ENCODE peak calls at places on chromosomes 5 and 9, in four cellular contexts. One of them, this sample, is unnamed.

GRCh38 chr5:127216906-127217675 is 73.5 kb upstream of the MEGF10 start:
- DNase-seq in H9: peak
- DNase-seq in mesendoderm: peak
- DNase-seq in IMR-90: no peak
- DNase-seq in this sample: no peak

GRCh38 chr5:151923865-151924264 is 786 bp downstream of the GLRA1 start:
- DNase-seq in mesendoderm: peak
- DNase-seq in IMR-90: no peak
- DNase-seq in H9: peak
- DNase-seq in this sample: peak

GRCh38 chr9:121699271-121700164 is 48.1 kb downstream of the DAB2IP start:
- DNase-seq in IMR-90: peak
- DNase-seq in H9: peak
- DNase-seq in mesendoderm: peak
- DNase-seq in this sample: peak

GRCh38 chr5:65066787-65067506 is 298.2 kb downstream of the CWC27 start:
- DNase-seq in IMR-90: no peak
- DNase-seq in H9: no peak
- DNase-seq in mesendoderm: no peak
- DNase-seq in this sample: no peak

GRCh38 chr9:137113385-137114159 is 961 bp downstream of the DPP7 start:
- DNase-seq in mesendoderm: no peak
- DNase-seq in H9: no peak
- DNase-seq in IMR-90: no peak
- DNase-seq in this sample: no peak

GRCh38 chr9:34869390-34869789 is 88.7 kb upstream of the PHF24 start:
- DNase-seq in H9: no peak
- DNase-seq in mesendoderm: peak
- DNase-seq in IMR-90: peak
- DNase-seq in this sample: no peak

GRCh38 chr9:86734762-86735161 is 212.5 kb downstream of the GAS1 start:
- DNase-seq in mesendoderm: no peak
- DNase-seq in IMR-90: peak
- DNase-seq in H9: no peak
- DNase-seq in this sample: no peak

GRCh38 chr5:141691286-141691866 is 9.3 kb upstream of the ARAP3 start:
- DNase-seq in mesendoderm: no peak
- DNase-seq in H9: no peak
- DNase-seq in IMR-90: no peak
- DNase-seq in this sample: no peak

GRCh38 chr9:131809941-131810344 is 70.1 kb upstream of the RAPGEF1 start:
- DNase-seq in IMR-90: peak
- DNase-seq in H9: no peak
- DNase-seq in mesendoderm: no peak
- DNase-seq in this sample: no peak

GRCh38 chr9:111598730-111599091 is 736 bp downstream of the PTGR1 start:
- DNase-seq in IMR-90: peak
- DNase-seq in H9: no peak
- DNase-seq in mesendoderm: peak
- DNase-seq in this sample: no peak

GRCh38 chr5:181221105-181221791 is 1.8 kb upstream of the TRIM41 start:
- DNase-seq in H9: no peak
- DNase-seq in mesendoderm: no peak
- DNase-seq in IMR-90: no peak
- DNase-seq in this sample: no peak

GRCh38 chr5:80122599-80122998 is 87.5 kb downstream of the THBS4 start:
- DNase-seq in IMR-90: no peak
- DNase-seq in mesendoderm: no peak
- DNase-seq in H9: no peak
- DNase-seq in this sample: no peak

GRCh38 chr9:132142883-132143282 is 19.0 kb upstream of the NTNG2 start:
- DNase-seq in mesendoderm: no peak
- DNase-seq in H9: no peak
- DNase-seq in IMR-90: no peak
- DNase-seq in this sample: no peak

GRCh38 chr5:16593630-16594029 is 23.2 kb downstream of the RETREG1 start:
- DNase-seq in IMR-90: no peak
- DNase-seq in mesendoderm: no peak
- DNase-seq in H9: no peak
- DNase-seq in this sample: no peak

GRCh38 chr5:159976921-159977320 is 32.0 kb upstream of the TTC1 start:
- DNase-seq in mesendoderm: no peak
- DNase-seq in IMR-90: no peak
- DNase-seq in H9: no peak
- DNase-seq in this sample: no peak

GRCh38 chr9:81320909-81321482 is 368.4 kb downstream of the TLE1 start:
- DNase-seq in IMR-90: no peak
- DNase-seq in mesendoderm: no peak
- DNase-seq in H9: no peak
- DNase-seq in this sample: no peak

GRCh38 chr5:19986806-19987205 is 1.2 kb downstream of the CDH18 start:
- DNase-seq in IMR-90: no peak
- DNase-seq in mesendoderm: no peak
- DNase-seq in H9: no peak
- DNase-seq in this sample: no peak

DNA sequence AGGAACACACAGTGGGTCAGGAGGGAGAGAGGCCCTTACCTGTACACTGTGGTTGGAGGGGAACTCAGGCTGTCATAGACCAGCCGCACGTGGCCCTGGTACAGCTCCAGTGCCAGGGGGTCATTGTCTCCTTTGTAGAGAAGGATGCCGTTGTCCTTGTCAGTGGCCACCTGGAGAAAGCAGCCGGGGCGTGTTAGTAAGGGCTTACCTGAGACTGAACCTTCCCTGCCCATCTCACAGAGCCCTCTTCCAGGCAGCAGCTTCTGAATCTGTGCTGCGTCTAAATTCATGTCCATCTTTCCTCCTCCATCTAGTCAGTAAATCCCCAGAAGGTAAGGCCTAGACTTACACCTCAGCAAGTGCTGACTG is 104.7 kb upstream of the PANK3 start:
- DNase-seq in IMR-90: no peak
- DNase-seq in mesendoderm: no peak
- DNase-seq in H9: no peak
- DNase-seq in this sample: no peak
- H3K56ac ChIP-seq in IMR-90: no peak
- H3K56ac ChIP-seq in mesendoderm: no peak
- H3K56ac ChIP-seq in H9: no peak
- H3K56ac ChIP-seq in this sample: no peak

GRCh38 chr5:122981846-122982245 is 54.7 kb downstream of the PPIC start:
- DNase-seq in IMR-90: no peak
- DNase-seq in H9: no peak
- DNase-seq in mesendoderm: no peak
- DNase-seq in this sample: no peak

GRCh38 chr5:122982376-122982775 is 54.1 kb downstream of the PPIC start:
- DNase-seq in mesendoderm: no peak
- DNase-seq in H9: no peak
- DNase-seq in IMR-90: no peak
- DNase-seq in this sample: no peak

GRCh38 chr5:122984425-122984824 is 52.1 kb downstream of the PPIC start:
- DNase-seq in IMR-90: no peak
- DNase-seq in mesendoderm: no peak
- DNase-seq in H9: no peak
- DNase-seq in this sample: no peak

GRCh38 chr5:122985006-122985700 is 51.4 kb downstream of the PPIC start:
- DNase-seq in H9: no peak
- DNase-seq in mesendoderm: no peak
- DNase-seq in IMR-90: peak
- DNase-seq in this sample: no peak

GRCh38 chr5:122985954-122986721 is 50.4 kb downstream of the PPIC start:
- DNase-seq in IMR-90: no peak
- DNase-seq in H9: no peak
- DNase-seq in mesendoderm: no peak
- DNase-seq in this sample: no peak
- H3K56ac ChIP-seq in IMR-90: no peak
- H3K56ac ChIP-seq in H9: no peak
- H3K56ac ChIP-seq in mesendoderm: no peak
- H3K56ac ChIP-seq in this sample: no peak

GRCh38 chr9:112789493-112789892 is 38.9 kb downstream of the SNX30 start:
- DNase-seq in IMR-90: peak
- DNase-seq in mesendoderm: no peak
- DNase-seq in H9: no peak
- DNase-seq in this sample: no peak

GRCh38 chr9:112795946-112796345 is 45.4 kb downstream of the SNX30 start:
- DNase-seq in H9: no peak
- DNase-seq in IMR-90: no peak
- DNase-seq in mesendoderm: no peak
- DNase-seq in this sample: no peak

GRCh38 chr9:112790231-112790774 is 39.7 kb downstream of the SNX30 start:
- DNase-seq in IMR-90: no peak
- DNase-seq in H9: no peak
- DNase-seq in mesendoderm: no peak
- DNase-seq in this sample: no peak

GRCh38 chr9:112793213-112793810 is 42.8 kb downstream of the SNX30 start:
- DNase-seq in H9: peak
- DNase-seq in mesendoderm: peak
- DNase-seq in IMR-90: peak
- DNase-seq in this sample: peak

GRCh38 chr9:112792670-112793069 is 42.1 kb downstream of the SNX30 start:
- DNase-seq in H9: no peak
- DNase-seq in IMR-90: no peak
- DNase-seq in mesendoderm: no peak
- DNase-seq in this sample: no peak
- H3K56ac ChIP-seq in H9: no peak
- H3K56ac ChIP-seq in IMR-90: no peak
- H3K56ac ChIP-seq in mesendoderm: no peak
- H3K56ac ChIP-seq in this sample: no peak

DNA sequence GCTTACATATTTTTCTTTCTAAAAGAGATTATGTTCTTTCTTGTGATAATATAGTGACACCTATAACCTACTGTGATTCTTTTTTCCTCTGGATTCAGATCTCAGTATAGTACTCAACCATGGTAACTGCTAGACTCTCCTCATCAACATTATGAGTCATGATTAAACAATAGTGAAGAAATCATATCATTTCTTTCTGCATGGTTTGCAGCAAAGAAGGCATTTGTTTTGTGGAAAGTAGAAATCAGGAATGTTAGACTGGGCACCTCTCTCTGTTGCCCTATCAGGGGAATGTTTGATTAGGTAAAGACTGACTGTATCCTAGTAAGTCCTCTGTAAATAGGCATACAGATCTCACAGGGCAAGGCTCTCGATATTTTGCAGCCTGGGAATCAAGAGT is 25.6 kb upstream of the SMC2 start:
- DNase-seq in IMR-90: peak
- DNase-seq in H9: no peak
- DNase-seq in mesendoderm: no peak
- DNase-seq in this sample: no peak
- H3K56ac ChIP-seq in IMR-90: no peak
- H3K56ac ChIP-seq in H9: no peak
- H3K56ac ChIP-seq in mesendoderm: no peak
- H3K56ac ChIP-seq in this sample: no peak

DNA sequence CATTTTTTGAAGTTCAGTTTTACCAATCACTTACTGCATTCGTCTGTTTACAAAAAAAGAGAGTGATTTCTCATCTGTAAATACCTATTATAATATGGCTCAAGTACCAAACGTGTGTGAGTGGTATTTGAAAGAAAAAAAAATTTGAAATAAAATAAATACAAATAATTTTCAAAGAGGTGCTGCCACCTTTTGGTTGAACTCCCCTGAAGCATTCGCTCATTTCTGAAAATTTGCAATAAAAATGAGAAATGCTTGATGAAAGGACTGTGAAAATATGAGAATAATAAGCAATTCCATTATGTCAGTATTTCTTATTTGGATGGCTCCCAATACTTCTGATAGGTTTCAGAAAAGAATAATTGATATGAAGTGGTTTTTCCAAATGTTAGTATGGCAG is 409.9 kb downstream of the CTNND2 start:
- DNase-seq in IMR-90: no peak
- DNase-seq in H9: no peak
- DNase-seq in mesendoderm: no peak
- DNase-seq in this sample: no peak
- H3K56ac ChIP-seq in IMR-90: no peak
- H3K56ac ChIP-seq in H9: no peak
- H3K56ac ChIP-seq in mesendoderm: no peak
- H3K56ac ChIP-seq in this sample: no peak

This sample was measured in H1.